ENCODE peak calls at places on chromosome 21, in four cellular contexts. R is A549, Y is pancreas, O is PC-9. U is an unnamed sample. For H3K9me3, the result is how much of the 10 kb centered on the place peaks cover.

GRCh38 chr21:42351626-42352432 is 1.0 kb upstream of the TFF2 start:
- DNase-seq in R (no peak), Y (no peak), O (no peak), U (no peak)

GRCh38 chr21:28675265-28676041 is 317.2 kb downstream of the LTN1 start:
- DNase-seq in R (no peak), Y (no peak), O (no peak), U (no peak)

GRCh38 chr21:33490991-33491372 is 534 bp downstream of the DNAJC28 start:
- DNase-seq in R (no peak), Y (no peak), O (no peak), U (no peak)

GRCh38 chr21:43810505-43811261 is 21.3 kb downstream of the RRP1 start:
- DNase-seq in R (peak), Y (peak), O (peak), U (no peak)

GRCh38 chr21:32371913-32372314 is 20.9 kb downstream of the URB1 start:
- DNase-seq in R (no peak), Y (no peak), O (peak), U (peak)

GRCh38 chr21:17051054-17051453 is 461.8 kb upstream of the CXADR start:
- DNase-seq in R (no peak), Y (no peak), O (no peak), U (no peak)

GRCh38 chr21:28674807-28675206 is 317.9 kb downstream of the LTN1 start:
- DNase-seq in R (no peak), Y (no peak), O (no peak), U (no peak)

GRCh38 chr21:14979264-14979663 is 85.5 kb downstream of the NRIP1 start:
- DNase-seq in R (no peak), Y (no peak), O (no peak), U (no peak)

GRCh38 chr21:41240040-41240439 is 72.1 kb downstream of the BACE2 start:
- DNase-seq in R (no peak), Y (no peak), O (no peak), U (no peak)

GRCh38 chr21:45330075-45330781 is 42.5 kb upstream of the POFUT2 start:
- DNase-seq in R (peak), Y (peak), O (peak), U (peak)

GRCh38 chr21:33042812-33043211 is 17.1 kb downstream of the OLIG2 start:
- DNase-seq in R (peak), Y (no peak), O (no peak), U (peak)

GRCh38 chr21:34073749-34074282 is 438 bp downstream of the MRPS6 start:
- DNase-seq in R (no peak), Y (no peak), O (no peak), U (no peak)

GRCh38 chr21:32597205-32597604 is 11.9 kb upstream of the TCP10L start:
- DNase-seq in R (peak), Y (no peak), O (no peak), U (peak)

GRCh38 chr21:35108887-35109286 is 59.8 kb upstream of the RUNX1 start:
- DNase-seq in R (no peak), Y (no peak), O (no peak), U (no peak)

DNA sequence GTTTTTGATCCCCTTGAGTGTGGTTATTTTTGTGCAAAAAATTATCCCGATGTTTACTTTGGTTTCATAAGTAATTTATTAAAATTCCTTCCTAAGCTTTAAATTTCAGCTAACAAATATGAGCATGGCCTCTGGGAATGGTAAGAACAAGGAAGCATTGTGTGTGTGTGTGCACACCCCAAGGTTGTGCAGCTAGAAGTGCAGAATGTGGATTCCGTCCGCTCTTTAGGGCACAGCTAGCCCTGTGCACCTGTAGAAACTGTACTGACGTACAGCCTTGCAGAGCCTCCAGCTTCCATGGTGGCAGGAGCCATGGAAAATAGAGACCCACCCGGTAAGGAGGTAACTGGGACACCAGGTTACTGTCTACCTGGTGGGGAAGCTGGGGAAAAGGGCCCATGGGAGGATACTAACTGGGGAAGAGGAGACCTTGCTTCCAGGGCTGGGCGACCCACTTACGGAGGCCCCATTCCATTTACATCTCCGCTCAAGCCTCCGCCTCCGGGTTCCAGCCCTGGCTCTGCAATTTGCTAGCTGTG is 54.7 kb downstream of the B3GALT5 start:
- DNase-seq in R (no peak), Y (no peak), O (no peak), U (no peak)
- H3K27ac ChIP-seq in R (no peak), Y (peak), O (no peak), U (no peak)

GRCh38 chr21:30962013-30962412 is 76.3 kb downstream of the KRTAP19-8 start:
- DNase-seq in R (no peak), Y (no peak), O (no peak), U (no peak)
- TF ChIP-seq CTCF in R (no peak), Y (no peak), O (peak), U (no peak)

GRCh38 chr21:21929228-21929627 is 931.0 kb downstream of the NCAM2 start:
- DNase-seq in R (no peak), Y (no peak), O (no peak), U (no peak)
- H3K9me3 ChIP-seq in R (under half), Y (under half), O (under half), U (under half)

GRCh38 chr21:36892201-36892600 is 74.3 kb downstream of the HLCS start:
- DNase-seq in R (no peak), Y (no peak), O (no peak), U (no peak)

GRCh38 chr21:36891123-36891522 is 75.3 kb downstream of the HLCS start:
- DNase-seq in R (no peak), Y (peak), O (no peak), U (no peak)

GRCh38 chr21:36893581-36893980 is 72.9 kb downstream of the HLCS start:
- DNase-seq in R (no peak), Y (no peak), O (no peak), U (no peak)

GRCh38 chr21:36890086-36890485 is 76.4 kb downstream of the HLCS start:
- DNase-seq in R (no peak), Y (no peak), O (no peak), U (no peak)

DNA sequence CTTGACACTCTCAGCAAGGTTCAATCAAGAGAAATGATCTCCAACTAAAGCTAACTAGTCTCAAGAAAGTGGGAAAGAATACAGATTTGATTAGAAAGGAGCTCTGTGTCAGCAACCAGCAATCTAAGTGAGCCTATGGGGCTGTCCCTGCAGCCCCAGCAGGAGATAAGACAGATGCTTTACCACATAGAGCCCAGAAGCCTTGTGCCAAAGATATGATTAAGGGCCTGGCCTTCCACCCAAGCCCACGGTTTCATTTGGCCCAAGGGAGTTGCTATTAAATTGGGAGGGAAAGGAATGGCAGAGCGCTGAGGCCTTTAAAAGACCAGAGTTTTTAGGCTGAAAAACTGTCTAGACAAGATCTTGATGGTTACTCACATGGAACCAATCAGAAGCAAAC is 74.8 kb downstream of the HLCS start:
- DNase-seq in R (no peak), Y (no peak), O (no peak), U (no peak)
- H3K27ac ChIP-seq in R (no peak), Y (no peak), O (no peak), U (no peak)

GRCh38 chr21:36479415-36480402 is at the start of gene CLDN14:
- DNase-seq in R (no peak), Y (peak), O (no peak), U (no peak)

GRCh38 chr21:36477559-36477958 is 2.4 kb downstream of the CLDN14 start:
- DNase-seq in R (no peak), Y (no peak), O (no peak), U (no peak)

GRCh38 chr21:36478941-36479340 is 981 bp downstream of the CLDN14 start:
- DNase-seq in R (peak), Y (no peak), O (no peak), U (no peak)

GRCh38 chr21:36477001-36477400 is 2.9 kb downstream of the CLDN14 start:
- DNase-seq in R (no peak), Y (no peak), O (no peak), U (no peak)

DNA sequence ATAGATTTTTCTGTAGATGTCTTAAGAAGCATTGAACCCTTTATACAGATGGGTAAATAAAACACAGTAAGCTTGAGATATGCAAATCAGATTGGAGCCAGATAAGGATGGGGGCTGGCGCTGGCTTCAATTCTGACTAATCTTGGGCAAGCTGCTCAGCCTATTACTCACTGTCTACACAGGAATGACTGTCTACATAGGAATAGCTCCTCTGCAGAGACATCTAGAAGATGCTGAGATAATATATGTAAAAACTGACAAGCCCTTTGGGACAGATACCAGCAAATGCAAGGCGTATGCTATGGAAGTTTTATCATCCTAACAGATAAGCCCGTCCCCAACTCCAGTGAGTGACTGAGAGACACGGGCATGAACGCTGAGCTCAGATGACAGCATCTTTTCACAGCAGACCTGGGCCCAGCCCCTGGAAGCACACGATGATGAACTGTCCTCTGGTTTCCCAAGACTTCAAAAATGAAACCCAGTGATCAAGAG is 1.7 kb downstream of the CLDN14 start:
- DNase-seq in R (peak), Y (no peak), O (peak), U (peak)
- TF ChIP-seq CTCF in R (no peak), Y (no peak), O (no peak), U (no peak)

GRCh38 chr21:25834376-25834775 is 99.6 kb downstream of the GABPA start:
- DNase-seq in R (no peak), Y (no peak), O (no peak), U (no peak)

GRCh38 chr21:25837545-25838263 is 102.9 kb downstream of the GABPA start:
- DNase-seq in R (no peak), Y (no peak), O (no peak), U (peak)

GRCh38 chr21:25838809-25839208 is 104.0 kb downstream of the GABPA start:
- DNase-seq in R (no peak), Y (no peak), O (no peak), U (no peak)

GRCh38 chr21:25836396-25836795 is 101.6 kb downstream of the GABPA start:
- DNase-seq in R (no peak), Y (no peak), O (no peak), U (no peak)

DNA sequence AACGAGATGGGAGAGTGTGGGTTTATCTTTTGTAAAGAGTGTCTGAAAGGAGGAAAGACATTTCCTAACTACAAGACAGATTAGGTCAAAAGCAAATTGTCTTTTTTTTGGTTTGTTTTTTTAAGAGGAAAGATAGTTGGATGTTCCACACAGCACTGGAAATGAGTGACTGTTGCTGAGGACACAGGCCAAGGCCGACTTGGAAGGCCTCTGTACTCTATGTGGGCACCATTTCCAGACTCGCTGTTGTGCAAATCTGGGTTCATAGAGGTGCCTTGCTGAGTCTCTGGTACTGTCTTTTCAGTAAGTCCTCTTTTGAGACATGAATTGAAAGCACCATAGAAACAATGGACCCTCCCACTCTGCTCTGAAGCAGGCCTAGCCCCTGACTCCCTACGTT is 100.6 kb downstream of the GABPA start:
- DNase-seq in R (no peak), Y (no peak), O (no peak), U (no peak)
- H3K9me3 ChIP-seq in R (under half), Y (under half), O (under half), U (under half)